ENCODE peak calls at places on chromosomes 4 and X, in six cellular contexts. B is DND-41, T is heart right ventricle, H is brain microvascular endothelial cell, U is fibroblast of pulmonary artery, X is astrocyte of the spinal cord. D is an unnamed sample.

GRCh38 chr4:102543529-102543928 is 42.4 kb downstream of the NFKB1 start:
- DNase-seq in B (no peak), T (no peak), X (no peak), H (no peak), U (no peak), D (no peak)

GRCh38 chr4:82423245-82424054 is 6.8 kb downstream of the HNRNPDL start:
- DNase-seq in H (no peak), U (peak; percentile 44), T (no peak), X (peak; percentile 36), B (no peak), D (peak; percentile 22)

GRCh38 chr4:31370866-31371465 is 650.8 kb downstream of the PCDH7 start:
- DNase-seq in B (peak; percentile 3), H (peak; percentile 16), U (peak; percentile 71), X (peak; percentile 60), T (no peak), D (peak; percentile 64)

GRCh38 chr4:67109276-67109675 is 436.0 kb downstream of the CENPC start:
- DNase-seq in B (no peak), U (no peak), H (no peak), X (no peak), T (no peak), D (no peak)

GRCh38 chrX:97895751-97896150 is 1012.0 kb downstream of the RPA4 start:
- DNase-seq in B (no peak), H (no peak), T (no peak), U (peak; percentile 1), X (peak; percentile 1), D (no peak)

GRCh38 chrX:134443020-134443419 is 16.9 kb upstream of the HPRT1 start:
- DNase-seq in U (no peak), X (no peak), H (no peak), B (no peak), T (no peak), D (no peak)

GRCh38 chr4:39054497-39054896 is 7.5 kb upstream of the KLHL5 start:
- DNase-seq in T (no peak), H (no peak), B (no peak), X (no peak), U (no peak), D (no peak)

GRCh38 chr4:110754726-110755125 is 131.8 kb upstream of the PITX2 start:
- DNase-seq in H (no peak), U (no peak), X (no peak), T (no peak), B (no peak), D (no peak)

GRCh38 chrX:154040307-154040756 is 20.6 kb upstream of the IRAK1 start:
- DNase-seq in U (peak; percentile 93), X (peak; percentile 59), B (no peak), T (no peak), H (peak; percentile 73), D (peak; percentile 83)

GRCh38 chr4:38396091-38396490 is 267.9 kb upstream of the KLF3 start:
- DNase-seq in T (no peak), U (no peak), X (no peak), B (no peak), H (no peak), D (no peak)

GRCh38 chr4:102623622-102624021 is 122.5 kb downstream of the NFKB1 start:
- DNase-seq in H (peak; percentile 63), B (no peak), T (no peak), U (peak; percentile 71), X (peak; percentile 82), D (peak; percentile 75)

DNA sequence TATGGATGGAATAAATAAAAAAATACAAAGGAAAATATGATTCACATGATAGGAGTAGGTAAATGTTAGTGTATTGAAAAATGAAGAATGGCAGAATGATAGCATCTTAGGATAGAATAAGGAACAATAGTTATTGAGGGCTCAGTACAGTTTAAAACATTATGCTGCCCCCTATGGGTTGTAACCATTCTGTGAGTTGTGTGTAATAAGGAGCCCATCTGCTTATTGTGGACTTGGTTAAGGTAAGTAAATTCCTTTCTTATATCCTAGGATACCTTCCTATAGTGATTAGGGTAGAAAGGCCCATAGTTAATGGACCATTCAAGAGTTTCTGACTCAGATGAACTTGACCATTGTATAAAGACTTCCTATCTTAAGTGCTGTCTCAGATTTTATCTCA is 195.8 kb downstream of the PDHA2 start:
- DNase-seq in X (no peak), T (no peak), H (peak; percentile 3), U (peak; percentile 59), B (no peak), D (peak; percentile 72)
- TF ChIP-seq CTCF in X (peak; percentile 14), T (peak; percentile 53), H (peak; percentile 40), U (peak; percentile 52), B (peak; percentile 42), D (peak; percentile 41)

DNA sequence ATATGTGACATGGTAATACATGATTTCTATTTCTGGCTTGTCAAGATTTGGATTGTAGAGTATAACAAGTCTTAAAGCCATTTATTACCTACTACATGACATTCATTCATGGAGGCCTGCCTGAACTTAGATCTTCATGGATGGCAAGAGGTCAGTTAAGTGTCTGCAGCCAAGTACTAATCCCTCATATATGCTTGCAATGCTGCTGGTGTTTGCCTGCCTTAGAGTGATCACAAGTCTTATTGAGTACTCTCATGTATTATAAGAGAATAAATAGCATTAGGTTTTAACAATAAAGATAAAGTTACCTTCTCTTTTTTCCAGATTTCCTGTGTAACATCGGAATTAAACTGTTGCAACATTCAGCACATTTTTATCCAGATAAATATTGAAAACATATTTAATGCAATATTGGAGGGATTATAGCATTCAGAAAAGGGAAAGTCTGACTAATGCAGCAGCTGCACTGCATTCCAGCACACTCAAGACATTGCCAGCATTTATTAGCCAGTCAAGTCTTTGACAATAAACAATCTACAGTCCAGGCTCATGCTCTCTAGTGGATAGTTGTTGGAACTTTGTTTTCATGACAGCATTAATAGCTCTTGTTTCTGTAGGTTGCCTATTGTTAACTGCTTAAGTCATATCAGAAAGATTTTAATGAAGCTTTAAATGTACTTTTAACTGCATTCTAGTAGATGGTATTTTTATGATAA is 737.1 kb downstream of the FAT4 start:
- DNase-seq in B (no peak), H (peak; percentile 45), T (no peak), X (peak; percentile 61), U (peak; percentile 89), D (peak; percentile 70)
- H3K4me3 ChIP-seq in B (no peak overlapping the region), H (no peak overlapping the region), T (no peak overlapping the region), X (no peak overlapping the region), U (no peak overlapping the region), D (no peak overlapping the region)

GRCh38 chr4:173834151-173834550 is 304.1 kb upstream of the HAND2 start:
- DNase-seq in H (no peak), U (peak; percentile 52), T (no peak), X (no peak), B (no peak), D (peak; percentile 38)
- TF ChIP-seq CTCF in H (no peak), U (peak; percentile 26), T (no peak), X (no peak), B (peak; percentile 13), D (peak; percentile 22)

GRCh38 chr4:55124337-55125076 is 888 bp downstream of the KDR start:
- DNase-seq in B (no peak), X (peak; percentile 29), T (no peak), H (peak; percentile 5), U (peak; percentile 44), D (peak; percentile 53)
- H3K4me3 ChIP-seq in B (no peak overlapping the region), X (peak overlapping the region; percentile 69), T (peak overlapping the region; percentile 74), H (peak overlapping the region; percentile 73), U (peak overlapping the region; percentile 92), D (peak overlapping the region; percentile 88)

GRCh38 chrX:132022115-132022862 is 813 bp upstream of the STK26 start:
- DNase-seq in U (no peak), X (peak; percentile 5), B (peak; percentile 21), T (no peak), H (no peak), D (peak; percentile 18)
- TF ChIP-seq CTCF in U (peak; percentile 42), X (peak; percentile 17), B (peak; percentile 42), T (no peak), H (peak; percentile 52), D (peak; percentile 28)

GRCh38 chr4:143699331-143700059 is 980 bp downstream of the FREM3 start:
- DNase-seq in X (no peak), B (no peak), H (no peak), T (no peak), U (no peak), D (no peak)
- H3K4me3 ChIP-seq in X (no peak overlapping the region), B (peak overlapping the region; percentile 61), H (no peak overlapping the region), T (peak overlapping the region; percentile 38), U (no peak overlapping the region), D (no peak overlapping the region)

GRCh38 chr4:78560296-78560963 is 8.9 kb downstream of the ANXA3 start:
- DNase-seq in B (no peak), T (peak; percentile 27), U (peak; percentile 90), H (peak; percentile 90), X (peak; percentile 66), D (peak; percentile 82)
- TF ChIP-seq CTCF in B (no peak), T (no peak), U (no peak), H (no peak), X (no peak), D (no peak)

DNA sequence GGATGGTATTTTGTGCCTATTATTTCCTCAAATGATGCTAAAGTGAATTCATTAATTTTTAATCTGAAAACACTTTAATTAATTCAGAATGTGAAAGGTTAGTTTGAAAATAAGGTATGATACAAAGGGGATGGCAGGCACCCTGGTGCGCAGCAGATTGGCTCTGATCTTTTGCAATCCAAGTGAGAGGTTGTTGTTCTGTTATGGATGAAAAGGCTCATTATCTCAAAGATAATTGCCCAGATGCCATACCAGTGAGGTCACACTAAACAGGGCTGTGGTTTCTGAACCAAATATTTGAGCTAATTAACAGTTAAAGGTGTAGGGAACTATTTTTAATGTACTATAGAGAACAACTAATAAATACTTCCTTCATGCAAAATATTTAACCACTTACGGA is 504.9 kb downstream of the RAPGEF2 start:
- DNase-seq in U (no peak), B (no peak), X (no peak), H (no peak), T (no peak), D (no peak)
- H3K4me3 ChIP-seq in U (no peak overlapping the region), B (no peak overlapping the region), X (no peak overlapping the region), H (no peak overlapping the region), T (no peak overlapping the region), D (no peak overlapping the region)